ENCODE peak calls at places on chromosomes 7 and 10, in four cellular contexts. E is HepG2, I is GM12878, N is K562. D is an unnamed sample.

GRCh38 chr10:92200564-92200963 is 90.3 kb downstream of the CPEB3 start:
- DNase-seq in N (no peak), I (no peak), E (no peak), D (no peak)

GRCh38 chr10:3873728-3874461 is 88.9 kb upstream of the KLF6 start:
- DNase-seq in N (peak; percentile 51), E (peak; percentile 79), I (peak; percentile 83), D (no peak)

GRCh38 chr7:114663502-114663901 is 248.9 kb downstream of the FOXP2 start:
- DNase-seq in N (no peak), E (peak; percentile 3), I (peak; percentile 15), D (no peak)

GRCh38 chr7:80740778-80741545 is 102.5 kb downstream of the CD36 start:
- DNase-seq in N (no peak), E (no peak), I (no peak), D (no peak)

GRCh38 chr10:79102056-79102874 is 33.5 kb downstream of the ZMIZ1 start:
- DNase-seq in E (no peak), I (no peak), N (peak; percentile 45), D (no peak)

GRCh38 chr10:91172348-91172747 is 48.1 kb upstream of the PCGF5 start:
- DNase-seq in N (no peak), I (no peak), E (no peak), D (no peak)

GRCh38 chr10:37095822-37096593 is 29.4 kb upstream of the ANKRD30A start:
- DNase-seq in N (no peak), I (no peak), E (no peak), D (no peak)

GRCh38 chr10:102785818-102786217 is 42.1 kb downstream of the WBP1L start:
- DNase-seq in N (no peak), E (no peak), I (no peak), D (no peak)

GRCh38 chr10:119176166-119176565 is 2.4 kb downstream of the PRDX3 start:
- DNase-seq in N (no peak), E (no peak), I (no peak), D (no peak)

GRCh38 chr10:97631098-97631497 is 2.2 kb downstream of the MORN4 start:
- DNase-seq in E (no peak), I (no peak), N (no peak), D (no peak)

GRCh38 chr10:36888925-36889573 is 236.3 kb upstream of the ANKRD30A start:
- DNase-seq in E (peak; percentile 89), N (peak; percentile 13), I (no peak), D (peak; percentile 70)

GRCh38 chr7:141409219-141409618 is 142.0 kb upstream of the AGK start:
- DNase-seq in E (no peak), N (no peak), I (no peak), D (no peak)

GRCh38 chr10:110681023-110681681 is 37.0 kb downstream of the RBM20 start:
- DNase-seq in N (peak; percentile 61), E (peak; percentile 32), I (no peak), D (peak; percentile 65)

GRCh38 chr7:117210366-117210765 is 112.5 kb downstream of the WNT2 start:
- DNase-seq in I (no peak), E (no peak), N (no peak), D (no peak)

GRCh38 chr10:28991326-28991725 is 297.5 kb upstream of the LYZL1 start:
- DNase-seq in I (no peak), E (peak; percentile 30), N (no peak), D (no peak)

GRCh38 chr7:101226686-101227085 is 8.7 kb downstream of the ZNHIT1 start:
- DNase-seq in E (no peak), N (no peak), I (no peak), D (no peak)
- TF ChIP-seq CBFB in E (no peak), N (no peak), I (no peak), D (no peak)

DNA sequence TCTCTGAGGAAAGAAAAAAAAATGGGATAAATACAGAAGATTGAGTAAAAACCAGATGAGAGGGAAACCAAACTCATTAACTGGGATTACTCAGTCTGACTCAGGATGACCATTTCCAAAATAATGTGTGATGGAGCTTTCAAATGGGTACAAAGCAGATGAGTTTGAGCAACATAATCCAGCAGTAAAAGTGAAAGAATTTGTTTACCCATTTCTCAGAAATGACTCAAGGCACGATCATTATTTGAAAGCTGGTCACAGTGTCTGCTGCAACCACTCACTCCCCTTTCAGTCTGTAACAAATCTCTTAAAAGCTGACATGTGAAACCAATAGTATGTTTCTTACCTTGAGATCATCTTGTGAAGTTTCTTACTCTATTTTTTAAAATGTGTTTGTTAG is 104.7 kb upstream of the KLF14 start:
- DNase-seq in I (peak; percentile 15), E (no peak), N (no peak), D (no peak)
- TF ChIP-seq CBFB in I (no peak), E (no peak), N (no peak), D (no peak)

DNA sequence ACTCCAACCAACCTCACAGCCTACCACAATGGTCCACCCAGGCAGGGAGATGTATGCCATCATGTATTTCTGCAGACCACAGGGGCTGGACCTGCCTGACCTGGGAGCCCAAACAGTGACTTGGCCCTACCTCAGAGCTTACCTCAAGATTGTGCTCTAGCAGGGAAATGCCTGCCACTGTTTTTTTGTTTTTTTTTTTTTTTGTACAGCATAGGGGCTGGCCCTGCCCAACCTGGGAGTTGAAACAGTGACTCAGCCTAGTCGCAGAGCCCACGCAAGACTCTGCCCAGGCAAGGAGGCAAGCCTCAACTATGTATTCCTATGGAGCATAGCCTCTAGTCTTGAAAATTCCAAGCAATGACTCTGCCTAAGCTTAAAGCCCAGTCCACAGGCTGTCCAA is 39.3 kb upstream of the CDK6 start:
- DNase-seq in E (no peak), I (no peak), N (no peak), D (no peak)
- TF ChIP-seq CBFB in E (no peak), I (no peak), N (no peak), D (no peak)

DNA sequence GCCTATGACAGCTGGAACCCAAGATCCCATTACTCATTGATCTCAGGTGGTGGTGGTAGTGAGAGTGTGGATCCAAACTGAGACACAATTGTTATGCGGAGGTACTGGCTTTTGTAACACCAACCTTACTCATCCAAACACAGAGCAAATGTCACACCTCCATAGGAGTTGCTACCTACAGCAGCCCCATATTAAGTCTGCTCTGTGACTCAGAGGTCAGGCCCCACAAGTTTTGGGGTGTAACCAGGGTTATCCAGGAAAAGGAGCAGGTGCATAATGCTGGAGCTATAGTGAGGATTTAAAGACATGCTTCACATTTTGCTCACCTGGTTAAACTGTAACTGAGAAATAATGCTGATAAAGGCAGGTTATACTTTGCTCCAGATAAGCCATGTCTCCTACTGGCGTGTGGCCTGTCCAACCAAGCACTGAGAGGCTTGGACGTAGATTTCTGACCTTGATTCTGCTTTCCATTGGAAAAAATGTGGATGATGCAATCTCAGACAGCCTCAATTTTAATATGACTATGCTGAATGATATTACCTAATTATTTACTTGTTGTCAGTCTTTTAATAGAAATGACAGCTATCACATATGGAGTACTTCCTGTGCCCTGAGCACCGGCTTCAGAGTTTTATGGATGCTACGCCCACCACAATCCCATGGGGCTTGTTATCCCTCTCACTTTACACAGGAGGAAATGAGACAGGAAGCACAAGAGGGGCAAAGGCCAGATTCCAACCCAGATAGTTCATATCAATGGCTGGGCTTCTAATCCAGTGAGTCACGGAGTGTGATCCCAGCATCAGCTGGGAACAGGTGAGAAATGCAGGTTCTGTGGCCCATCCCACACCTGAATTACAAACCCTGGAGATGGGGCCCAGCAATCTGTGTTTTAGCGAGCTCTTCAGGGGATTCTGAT is 181.3 kb downstream of the CHN2 start:
- DNase-seq in I (no peak), E (peak; percentile 71), N (no peak), D (no peak)
- TF ChIP-seq CBFB in I (no peak), E (no peak), N (no peak), D (no peak)

DNA sequence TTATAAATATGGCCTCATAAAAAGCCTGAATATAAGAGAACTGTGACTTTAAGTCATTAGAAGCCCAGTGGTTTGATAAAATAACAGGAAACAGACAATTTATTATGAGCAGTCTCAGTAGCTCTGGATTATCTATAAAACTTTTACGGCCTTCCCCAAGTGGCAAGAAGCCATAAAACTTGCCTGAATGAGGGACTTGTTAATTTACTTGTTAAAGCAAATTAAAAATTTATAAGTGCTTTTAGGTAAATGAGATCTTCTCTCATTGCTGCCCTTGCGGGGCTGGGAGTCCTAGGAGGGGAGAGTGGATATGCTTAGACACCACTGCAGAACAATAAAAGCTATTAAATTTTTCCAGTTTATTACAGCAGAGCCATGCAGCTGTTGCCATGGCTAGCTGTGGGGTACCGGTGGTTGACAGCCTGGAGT is 499.9 kb downstream of the AUTS2 start:
- DNase-seq in N (no peak), I (no peak), E (no peak), D (no peak)
- TF ChIP-seq CBFB in N (no peak), I (no peak), E (no peak), D (no peak)

GRCh38 chr10:87562750-87563149 is 58.1 kb downstream of the MINPP1 start:
- DNase-seq in N (no peak), I (no peak), E (no peak), D (no peak)
- TF ChIP-seq CBFB in N (no peak), I (no peak), E (no peak), D (no peak)

DNA sequence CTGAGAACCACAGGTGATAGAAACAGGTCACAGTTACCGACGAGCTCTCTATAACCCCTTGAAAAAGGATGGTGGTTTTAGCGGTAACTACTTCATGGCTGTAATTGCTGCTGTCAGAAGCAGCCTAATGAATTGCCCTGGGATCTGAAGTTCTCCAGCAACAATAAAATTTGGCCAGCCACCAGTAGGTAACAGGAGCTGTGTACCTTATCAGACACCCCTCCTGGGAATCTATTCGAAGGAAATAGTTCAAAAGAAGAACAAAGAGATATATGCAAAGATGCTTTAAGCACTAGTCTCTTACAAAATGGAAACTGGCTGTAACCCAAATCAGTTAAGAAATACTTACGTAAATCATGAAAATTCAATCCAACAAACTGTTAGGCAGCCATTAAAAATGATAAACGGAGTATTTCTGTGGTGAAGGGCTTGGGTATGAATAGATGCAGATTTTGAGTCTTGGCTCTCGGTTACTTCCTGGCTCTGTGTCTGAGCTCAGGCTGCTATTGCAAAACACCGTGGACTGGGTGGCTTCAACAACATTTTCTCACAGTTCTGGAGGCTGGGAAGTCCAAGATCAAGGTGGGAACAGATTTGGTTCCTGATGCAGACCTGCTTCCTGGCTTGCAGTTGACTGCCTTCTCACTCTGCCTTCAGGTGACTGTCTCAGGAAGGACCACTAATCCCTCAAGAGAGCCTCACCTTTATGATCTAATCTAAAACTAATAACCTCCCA is 1.6 kb downstream of the MSRB2 start:
- DNase-seq in I (no peak), E (no peak), N (peak; percentile 17), D (no peak)
- TF ChIP-seq CBFB in I (no peak), E (no peak), N (no peak), D (no peak)

DNA sequence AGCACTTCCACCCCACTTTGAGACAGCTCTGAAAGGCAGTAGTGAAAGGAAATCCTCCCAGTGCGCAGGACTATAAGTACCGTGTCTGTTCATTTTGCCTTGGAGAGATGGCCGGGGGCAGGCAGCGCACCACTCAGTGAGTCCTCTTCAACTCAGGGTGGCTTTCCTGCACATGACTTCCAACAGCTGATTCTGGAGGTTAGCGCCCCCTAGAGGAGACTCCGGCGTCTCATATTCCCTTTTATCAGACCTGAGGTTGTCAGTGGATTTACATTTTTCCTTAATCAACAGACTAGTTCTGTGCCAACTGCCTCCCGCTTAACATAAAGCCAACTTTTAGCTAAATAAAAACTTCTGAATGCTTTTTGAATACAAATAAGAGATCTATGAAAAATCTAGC is 101.0 kb downstream of the HERPUD2 start:
- DNase-seq in E (peak; percentile 7), N (peak; percentile 59), I (no peak), D (peak; percentile 78)
- TF ChIP-seq CBFB in E (no peak), N (no peak), I (no peak), D (no peak)

D was measured in WTC11.